ENCODE peak calls at places on chromosomes 6 and 20, in five cellular contexts. Q is breast epithelium, M is pancreas, B is GM12878, V is progenitor cell of endocrine pancreas. X is an unnamed sample.

GRCh38 chr6:133985970-133986369 is 32.9 kb downstream of the TBPL1 start:
- DNase-seq in B (no peak), Q (no peak), V (no peak), M (no peak), X (no peak)

GRCh38 chr6:106858653-106859092 is 115.9 kb downstream of the CD24 start:
- DNase-seq in M (peak), V (no peak), Q (peak), B (no peak), X (peak)

GRCh38 chr20:14197097-14197496 is 140.3 kb downstream of the FLRT3 start:
- DNase-seq in B (no peak), V (no peak), M (no peak), Q (no peak), X (no peak)

GRCh38 chr6:34022250-34022872 is 123.5 kb downstream of the GRM4 start:
- DNase-seq in M (no peak), V (no peak), B (no peak), Q (no peak), X (peak)

GRCh38 chr6:13417954-13418353 is 69.4 kb downstream of the GFOD1 start:
- DNase-seq in B (no peak), V (no peak), Q (no peak), M (no peak), X (no peak)

GRCh38 chr6:53582963-53583362 is 38.1 kb upstream of the GCLC start:
- DNase-seq in M (no peak), Q (no peak), V (no peak), B (no peak), X (no peak)

GRCh38 chr6:2237001-2237400 is 8.4 kb downstream of the GMDS start:
- DNase-seq in B (no peak), Q (no peak), V (no peak), M (no peak), X (no peak)

GRCh38 chr6:27452496-27452897 is 20.4 kb downstream of the ZNF184 start:
- DNase-seq in Q (no peak), V (no peak), B (no peak), M (no peak), X (no peak)

GRCh38 chr20:24574307-24574706 is 104.9 kb downstream of the SYNDIG1 start:
- DNase-seq in M (no peak), B (no peak), V (no peak), Q (no peak), X (no peak)

GRCh38 chr20:53613748-53614147 is 20.1 kb upstream of the ZNF217 start:
- DNase-seq in M (no peak), Q (no peak), B (no peak), V (no peak), X (no peak)

GRCh38 chr6:54286141-54286540 is 22.1 kb upstream of the TINAG start:
- DNase-seq in B (no peak), M (no peak), V (no peak), Q (no peak), X (no peak)

GRCh38 chr20:19802492-19803158 is 44.6 kb downstream of the RIN2 start:
- DNase-seq in B (no peak), Q (no peak), M (peak), V (no peak), X (no peak)

GRCh38 chr20:6976096-6976495 is 208.6 kb downstream of the BMP2 start:
- DNase-seq in B (no peak), M (no peak), V (no peak), Q (no peak), X (no peak)

GRCh38 chr20:7703436-7703835 is 236.8 kb downstream of the HAO1 start:
- DNase-seq in V (no peak), M (no peak), Q (no peak), B (no peak), X (no peak)

GRCh38 chr20:62219101-62219991 is 732 bp downstream of the HRH3 start:
- DNase-seq in B (no peak), M (no peak), V (no peak), Q (no peak), X (no peak)

GRCh38 chr20:50434653-50435396 is 75.4 kb upstream of the PTPN1 start:
- DNase-seq in V (no peak), M (no peak), B (no peak), Q (peak), X (no peak)

GRCh38 chr20:31712564-31713311 is 9.9 kb downstream of the BCL2L1 start:
- DNase-seq in M (peak), V (peak), Q (peak), B (no peak), X (peak)

GRCh38 chr20:46283426-46283825 is 24.9 kb downstream of the CDH22 start:
- DNase-seq in B (no peak), Q (no peak), V (no peak), M (no peak), X (no peak)

GRCh38 chr6:99467509-99468106 is 42.5 kb upstream of the PNISR start:
- DNase-seq in V (no peak), Q (no peak), B (no peak), M (no peak), X (no peak)

GRCh38 chr6:17098538-17098937 is 3.3 kb upstream of the STMND1 start:
- DNase-seq in B (no peak), Q (no peak), V (no peak), M (no peak), X (no peak)

GRCh38 chr6:63999613-64000012 is 364.0 kb downstream of the PHF3 start:
- DNase-seq in M (no peak), V (no peak), B (no peak), Q (no peak), X (no peak)

GRCh38 chr20:35327074-35327976 is 35.1 kb upstream of the FAM83C start:
- DNase-seq in Q (no peak), V (no peak), M (no peak), B (no peak), X (peak)

GRCh38 chr6:38262041-38262440 is 377.7 kb downstream of the BTBD9 start:
- DNase-seq in V (no peak), M (no peak), Q (no peak), B (no peak), X (no peak)

GRCh38 chr20:6663751-6664388 is 103.6 kb upstream of the BMP2 start:
- DNase-seq in Q (no peak), M (no peak), B (no peak), V (no peak), X (peak)

GRCh38 chr6:166459906-166460305 is 77.2 kb upstream of the MPC1 start:
- DNase-seq in B (no peak), M (no peak), Q (no peak), V (no peak), X (no peak)

GRCh38 chr6:3538536-3538935 is 81.7 kb upstream of the SLC22A23 start:
- DNase-seq in M (no peak), Q (no peak), B (no peak), V (no peak), X (no peak)

GRCh38 chr6:20741490-20741889 is 207.2 kb downstream of the CDKAL1 start:
- DNase-seq in M (no peak), Q (no peak), B (no peak), V (no peak), X (no peak)

GRCh38 chr6:73308712-73309533 is 45.2 kb downstream of the DPPA5 start:
- DNase-seq in M (no peak), V (no peak), B (no peak), Q (no peak), X (no peak)

GRCh38 chr6:150560004-150560883 is 39.4 kb upstream of the PLEKHG1 start:
- DNase-seq in Q (no peak), V (no peak), M (no peak), B (no peak), X (no peak)

GRCh38 chr6:3135668-3136297 is 17.3 kb downstream of the BPHL start:
- DNase-seq in V (no peak), M (peak), B (no peak), Q (no peak), X (peak)

GRCh38 chr6:168045141-168045691 is 33.8 kb downstream of the FRMD1 start:
- DNase-seq in B (no peak), V (no peak), M (no peak), Q (no peak), X (no peak)

GRCh38 chr20:54284928-54285704 is 77.2 kb downstream of the PFDN4 start:
- DNase-seq in M (no peak), V (no peak), B (no peak), Q (no peak), X (no peak)

GRCh38 chr6:25354078-25354940 is 75.1 kb downstream of the CARMIL1 start:
- DNase-seq in Q (no peak), M (no peak), V (no peak), B (no peak), X (no peak)

GRCh38 chr6:11595903-11596302 is 58.4 kb downstream of the TMEM170B start:
- DNase-seq in M (no peak), Q (no peak), B (no peak), V (no peak), X (no peak)
- TF ChIP-seq CTCF in M (no peak), Q (no peak), B (peak), V (peak), X (no peak)

GRCh38 chr6:8530775-8531435 is 95.6 kb upstream of the SLC35B3 start:
- DNase-seq in V (no peak), M (no peak), B (no peak), Q (no peak), X (no peak)
- TF ChIP-seq CTCF in V (peak), M (no peak), B (no peak), Q (no peak), X (no peak)

GRCh38 chr20:39784693-39785092 is 822.5 kb downstream of the DHX35 start:
- DNase-seq in Q (no peak), V (no peak), B (no peak), M (no peak), X (no peak)
- TF ChIP-seq CTCF in Q (no peak), V (no peak), B (no peak), M (no peak), X (no peak)

GRCh38 chr6:145734486-145735355 is 599 bp downstream of the EPM2A start:
- DNase-seq in B (no peak), V (peak), Q (peak), M (peak), X (peak)

GRCh38 chr6:145736854-145737181 is 1.5 kb upstream of the EPM2A start:
- DNase-seq in V (no peak), M (no peak), Q (no peak), B (no peak), X (peak)

GRCh38 chr6:145733770-145734169 is 1.6 kb downstream of the EPM2A start:
- DNase-seq in Q (no peak), M (no peak), V (no peak), B (no peak), X (no peak)

GRCh38 chr6:145733207-145733606 is 2.1 kb downstream of the EPM2A start:
- DNase-seq in Q (no peak), M (no peak), V (no peak), B (no peak), X (no peak)

DNA sequence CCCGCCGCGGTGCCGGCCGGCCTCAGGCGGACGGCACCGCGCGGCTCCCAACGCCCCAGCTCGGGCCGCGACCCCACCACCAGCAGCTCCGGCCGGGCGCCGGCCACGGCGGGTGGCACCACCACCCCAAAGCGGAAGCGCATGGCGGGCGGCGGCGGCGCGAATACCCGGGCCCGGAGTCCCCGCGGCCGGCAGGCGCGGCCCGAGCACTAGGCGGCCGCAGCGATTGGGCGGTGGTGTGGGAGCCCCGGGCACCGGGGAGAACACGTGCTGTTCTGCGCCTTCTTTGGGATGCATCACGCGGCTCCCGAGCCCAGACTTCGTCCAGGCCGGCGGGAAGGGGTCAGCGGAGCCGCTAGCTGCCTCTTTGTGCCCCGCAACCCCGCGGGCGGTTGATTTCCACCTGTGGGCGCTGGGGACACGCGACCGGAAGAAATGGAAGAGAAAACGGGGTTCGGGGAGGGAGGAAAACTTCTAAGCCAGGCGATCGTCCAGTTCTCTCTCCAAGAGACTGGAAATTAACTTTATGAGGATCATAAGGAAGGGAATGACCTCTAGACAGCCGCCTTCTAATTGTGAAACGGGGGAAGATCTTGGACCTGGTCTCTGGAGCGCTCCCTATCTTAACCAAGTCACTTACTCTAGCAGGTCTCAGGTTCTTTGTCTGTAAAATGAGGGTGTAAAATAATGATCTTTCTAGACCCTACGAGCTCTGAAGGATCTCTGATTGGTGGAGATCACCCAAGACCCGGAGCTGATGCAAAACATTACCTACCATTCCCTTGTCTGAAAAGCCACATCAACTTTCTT is at the start of gene EPM2A:
- DNase-seq in Q (peak), M (peak), V (peak), B (peak), X (peak)
- TF ChIP-seq CTCF in Q (no peak), M (no peak), V (peak), B (no peak), X (no peak)

DNA sequence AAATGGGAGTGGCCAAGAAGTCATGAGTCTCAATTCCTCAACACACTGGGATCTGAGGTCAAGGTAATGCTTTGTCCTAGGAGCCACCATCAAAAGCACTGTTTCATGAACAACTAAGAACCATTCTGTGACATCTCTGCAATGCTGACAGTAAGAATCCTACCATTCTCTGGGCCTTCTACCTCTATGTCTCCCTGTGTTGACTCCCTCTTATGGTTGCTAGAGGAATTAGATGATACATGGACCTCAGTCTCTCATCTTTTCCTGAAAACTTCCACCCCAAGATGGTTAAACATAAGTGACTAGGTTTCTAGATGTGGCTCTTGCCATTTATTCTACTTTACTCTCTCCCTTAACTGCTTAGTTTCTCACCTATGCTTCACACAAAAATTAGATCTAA is 9.1 kb downstream of the MTRF1L start:
- DNase-seq in Q (no peak), V (no peak), M (no peak), B (no peak), X (no peak)
- TF ChIP-seq CTCF in Q (no peak), V (no peak), M (no peak), B (no peak), X (no peak)

DNA sequence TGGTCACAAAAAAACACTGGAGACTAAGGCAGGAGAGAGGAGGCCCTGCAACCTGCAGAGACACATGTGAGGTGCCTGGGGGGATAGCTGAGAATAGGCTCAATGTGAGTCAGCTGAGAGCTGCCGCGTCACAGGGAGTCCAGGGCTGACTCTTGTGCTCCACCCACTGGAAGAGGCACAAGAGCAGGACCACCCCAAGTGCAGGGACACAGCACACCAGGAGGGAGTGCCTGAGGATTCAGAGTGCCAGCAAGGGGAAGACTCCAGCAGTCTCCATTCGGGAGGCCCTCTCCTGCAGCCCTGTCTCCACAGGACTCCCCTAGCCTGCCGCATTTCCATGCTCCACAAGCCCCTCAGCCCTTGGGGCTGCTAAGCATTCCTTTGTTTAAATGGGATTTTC is 105.5 kb downstream of the HUS1B start:
- DNase-seq in B (no peak), V (no peak), M (no peak), Q (no peak), X (no peak)
- TF ChIP-seq CTCF in B (peak), V (no peak), M (no peak), Q (no peak), X (no peak)

GRCh38 chr20:57611605-57612311 is 8.5 kb downstream of the ZBP1 start:
- DNase-seq in Q (no peak), B (no peak), M (no peak), V (no peak), X (no peak)
- TF ChIP-seq CTCF in Q (no peak), B (no peak), M (no peak), V (no peak), X (no peak)

DNA sequence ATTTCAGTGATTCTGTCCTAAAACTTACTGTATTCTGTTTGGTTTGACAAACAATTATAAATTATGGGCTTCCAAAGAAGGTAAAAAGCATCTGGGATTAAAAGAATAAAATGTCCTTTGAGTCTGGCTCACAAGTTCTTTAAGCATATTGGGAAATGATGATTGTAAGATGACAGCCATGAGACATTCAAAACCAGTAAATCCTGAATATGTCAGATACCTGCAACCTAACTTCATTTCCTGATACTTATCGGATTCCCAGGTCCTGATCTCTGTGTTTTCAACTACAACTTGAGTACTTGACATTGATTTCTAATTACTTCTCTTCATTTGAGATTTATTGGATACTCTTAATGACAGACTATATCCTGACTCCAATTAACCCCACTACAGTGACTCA is 446.6 kb downstream of the GRIK2 start:
- DNase-seq in M (no peak), B (no peak), Q (no peak), V (no peak), X (no peak)
- TF ChIP-seq CTCF in M (no peak), B (no peak), Q (no peak), V (no peak), X (no peak)

GRCh38 chr6:138631566-138631965 is 132.3 kb upstream of the NHSL1 start:
- DNase-seq in Q (no peak), M (no peak), B (no peak), V (no peak), X (no peak)
- TF ChIP-seq CTCF in Q (no peak), M (no peak), B (no peak), V (no peak), X (no peak)

X was measured in mucosa of descending colon.